ENCODE peak calls at places on chromosomes 16 and 17, in nine cellular contexts. Z, V, O, F, T, C, M, I and J are unnamed samples.

GRCh38 chr16:3576211-3576610 is 992 bp downstream of the NLRC3 start:
- DNase-seq in M (no peak), O (no peak), Z (no peak), C (no peak), F (no peak), T (no peak), I (no peak), V (no peak), J (no peak)

GRCh38 chr17:3794890-3795757 is 5.9 kb downstream of the ITGAE start:
- DNase-seq in I (peak; percentile 67), Z (peak; percentile 55), F (no peak), T (no peak), O (peak; percentile 44), V (peak; percentile 26), M (no peak), C (peak; percentile 78), J (no peak)

GRCh38 chr17:79033741-79034501 is 10.0 kb downstream of the C1QTNF1 start:
- DNase-seq in C (no peak), I (no peak), V (no peak), O (no peak), Z (no peak), M (no peak), F (peak; percentile 76), T (no peak), J (no peak)

GRCh38 chr16:85954927-85955539 is 56.1 kb downstream of the IRF8 start:
- DNase-seq in C (no peak), O (no peak), M (no peak), V (no peak), F (peak; percentile 4), I (no peak), T (no peak), Z (no peak), J (no peak)

GRCh38 chr17:47872019-47872650 is 21.2 kb upstream of the SP6 start:
- DNase-seq in V (peak; percentile 72), I (no peak), F (no peak), C (no peak), Z (no peak), O (no peak), T (no peak), M (no peak), J (no peak)

GRCh38 chr17:19294443-19294842 is 57.3 kb downstream of the EPN2 start:
- DNase-seq in V (no peak), F (no peak), T (no peak), M (no peak), Z (no peak), C (no peak), I (no peak), O (no peak), J (no peak)

GRCh38 chr17:64457156-64457555 is 8.2 kb downstream of the MILR1 start:
- DNase-seq in F (no peak), T (no peak), O (no peak), I (peak; percentile 66), V (no peak), M (no peak), C (no peak), Z (no peak), J (no peak)

GRCh38 chr17:6303664-6304063 is 131.3 kb downstream of the AIPL1 start:
- DNase-seq in I (no peak), M (no peak), O (no peak), V (peak; percentile 77), F (no peak), Z (no peak), T (no peak), C (no peak), J (no peak)

GRCh38 chr17:2598166-2598565 is 4.7 kb downstream of the PAFAH1B1 start:
- DNase-seq in C (no peak), M (no peak), T (no peak), Z (no peak), O (no peak), V (no peak), F (no peak), I (peak; percentile 70), J (no peak)

GRCh38 chr16:26569793-26570192 is 496.9 kb upstream of the C16orf82 start:
- DNase-seq in I (no peak), T (no peak), V (peak; percentile 64), C (peak; percentile 15), Z (no peak), F (no peak), M (no peak), O (no peak), J (no peak)

GRCh38 chr17:59485018-59485417 is 80.4 kb upstream of the DHX40 start:
- DNase-seq in Z (no peak), V (no peak), I (no peak), C (no peak), T (no peak), F (no peak), O (no peak), M (no peak), J (no peak)

GRCh38 chr17:4710693-4711634 is 532 bp downstream of the ARRB2 start:
- DNase-seq in V (no peak), M (peak; percentile 40), C (no peak), F (no peak), Z (no peak), T (no peak), I (no peak), O (peak; percentile 54), J (no peak)

GRCh38 chr17:7640783-7641182 is 9.9 kb upstream of the ATP1B2 start:
- DNase-seq in M (no peak), T (no peak), V (no peak), O (no peak), C (no peak), I (no peak), F (no peak), Z (no peak), J (no peak)

GRCh38 chr16:30473231-30474061 is 904 bp downstream of the ITGAL start:
- DNase-seq in V (no peak), M (no peak), T (no peak), Z (no peak), C (no peak), F (no peak), I (no peak), O (peak; percentile 37), J (no peak)

GRCh38 chr16:23729503-23730424 is 16.7 kb upstream of the ERN2 start:
- DNase-seq in T (peak; percentile 31), C (peak; percentile 51), F (no peak), O (no peak), Z (peak; percentile 56), V (no peak), I (peak; percentile 48), M (peak; percentile 83), J (no peak)

GRCh38 chr16:67399749-67400704 is 6.7 kb upstream of the TPPP3 start:
- DNase-seq in M (no peak), C (no peak), V (no peak), T (no peak), F (no peak), O (no peak), Z (no peak), I (no peak), J (no peak)

GRCh38 chr16:57277586-57277985 is 6.9 kb downstream of the PLLP start:
- DNase-seq in V (no peak), I (peak; percentile 60), M (peak; percentile 48), C (no peak), Z (peak; percentile 53), O (peak; percentile 41), T (peak; percentile 28), F (no peak), J (no peak)

GRCh38 chr16:88387177-88387576 is 4.4 kb downstream of the ZNF469 start:
- DNase-seq in M (no peak), T (no peak), I (peak; percentile 50), V (no peak), C (no peak), Z (no peak), F (peak; percentile 34), O (no peak), J (no peak)

GRCh38 chr16:88385112-88385594 is 2.4 kb downstream of the ZNF469 start:
- DNase-seq in I (no peak), O (no peak), V (no peak), M (no peak), C (no peak), Z (no peak), F (no peak), T (no peak), J (no peak)

GRCh38 chr16:88384222-88385111 is 1.7 kb downstream of the ZNF469 start:
- DNase-seq in F (peak; percentile 27), M (no peak), T (no peak), C (no peak), Z (no peak), V (no peak), I (no peak), O (no peak), J (no peak)

GRCh38 chr16:88387941-88388627 is 5.3 kb downstream of the ZNF469 start:
- DNase-seq in F (peak; percentile 47), Z (peak; percentile 63), T (no peak), V (peak; percentile 22), M (peak; percentile 84), C (peak; percentile 30), I (peak; percentile 51), O (no peak), J (peak; percentile 52)

GRCh38 chr16:88385831-88386815 is 3.4 kb downstream of the ZNF469 start:
- DNase-seq in M (no peak), F (peak; percentile 13), I (no peak), C (no peak), Z (no peak), T (no peak), O (no peak), V (no peak), J (no peak)
- H3K4me3 ChIP-seq in M (no peak overlapping the region), F (no peak overlapping the region), I (no peak overlapping the region), C (no peak overlapping the region), Z (no peak overlapping the region), T (no peak overlapping the region), O (no peak overlapping the region), V (no peak overlapping the region), J (no peak overlapping the region)

GRCh38 chr17:77281904-77282367 is 141.2 kb downstream of the SEC14L1 start:
- DNase-seq in T (no peak), M (peak; percentile 74), C (no peak), Z (peak; percentile 70), V (peak; percentile 60), O (no peak), I (no peak), F (no peak), J (no peak)
- H3K27ac ChIP-seq in T (peak overlapping the region; percentile 98), M (peak overlapping the region; percentile 86), C (peak overlapping the region; percentile 98), Z (peak overlapping the region; percentile 81), V (no peak overlapping the region), O (no peak overlapping the region), I (peak overlapping the region; percentile 76), F (no peak overlapping the region), J (no peak overlapping the region)

GRCh38 chr16:35626051-35626450 is 2166.6 kb downstream of the TP53TG3F start:
- DNase-seq in F (no peak), O (no peak), V (no peak), C (no peak), T (no peak), I (no peak), M (no peak), Z (no peak), J (no peak)
- H3K9me3 ChIP-seq in F (no peaks in the 10 kb centered on the region), O (no peaks in the 10 kb centered on the region), V (peaks cover 24% of the 10 kb centered on the region), C (peaks cover 98% of the 10 kb centered on the region), T (no peaks in the 10 kb centered on the region), I (peaks cover 7% of the 10 kb centered on the region), M (no peaks in the 10 kb centered on the region), Z (no peaks in the 10 kb centered on the region), J (no peaks in the 10 kb centered on the region)

DNA sequence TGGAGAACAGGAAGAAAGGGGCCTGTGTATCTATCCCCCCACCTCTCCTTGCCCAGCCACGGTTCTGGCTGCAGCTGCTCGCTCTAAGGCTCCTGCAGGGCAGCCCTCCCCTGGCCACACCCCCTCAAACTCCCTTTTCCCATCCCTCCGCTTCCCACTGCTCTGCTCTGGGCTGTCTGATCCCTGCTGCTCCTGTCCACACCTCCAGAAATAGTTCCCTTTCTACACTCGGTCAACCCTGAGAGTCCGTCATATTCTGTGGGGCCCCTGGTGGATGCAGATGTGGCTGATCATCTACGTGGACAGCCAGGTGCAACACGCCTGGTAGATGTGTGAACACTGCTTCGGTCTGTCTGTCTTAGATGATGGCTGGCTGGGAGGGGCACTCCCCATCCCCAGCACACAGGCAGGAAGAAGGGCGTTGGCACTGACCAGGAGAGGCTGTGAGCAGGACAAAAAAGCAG is 19.3 kb upstream of the KRT19 start:
- DNase-seq in V (peak; percentile 38), I (no peak), Z (no peak), T (peak; percentile 75), M (no peak), C (no peak), O (no peak), F (no peak), J (no peak)
- H3K4me3 ChIP-seq in V (no peak overlapping the region), I (no peak overlapping the region), Z (no peak overlapping the region), T (peak overlapping the region; percentile 21), M (no peak overlapping the region), C (no peak overlapping the region), O (no peak overlapping the region), F (no peak overlapping the region), J (no peak overlapping the region)